ENCODE peak calls at places on chromosomes 12 and 14, in four cellular contexts. J is PC-3, E is MM.1S, G is neural progenitor cell. I is an unnamed sample. For H3K27me3, the result is how much of the 10 kb centered on the place peaks cover.

GRCh38 chr14:76696791-76697190 is 64.5 kb upstream of the VASH1 start:
- DNase-seq in J (peak), E (no peak), G (no peak), I (no peak)

GRCh38 chr14:77151918-77152588 is 10.5 kb upstream of the ZDHHC22 start:
- DNase-seq in J (peak), E (peak), G (no peak), I (no peak)

GRCh38 chr12:65631621-65632111 is 192.6 kb upstream of the HMGA2 start:
- DNase-seq in J (peak), E (no peak), G (no peak), I (peak)

GRCh38 chr14:95891742-95892141 is 15.1 kb downstream of the TUNAR start:
- DNase-seq in J (peak), E (no peak), G (no peak), I (no peak)

GRCh38 chr14:82447586-82447985 is 913.9 kb upstream of the SEL1L start:
- DNase-seq in J (no peak), E (no peak), G (peak), I (no peak)

GRCh38 chr14:70278281-70278680 is 81.2 kb downstream of the COX16 start:
- DNase-seq in J (no peak), E (no peak), G (peak), I (no peak)

GRCh38 chr12:59429766-59430165 is 166.1 kb upstream of the SLC16A7 start:
- DNase-seq in J (no peak), E (no peak), G (no peak), I (no peak)

GRCh38 chr12:106433055-106433454 is 75.5 kb downstream of the POLR3B start:
- DNase-seq in J (no peak), E (no peak), G (no peak), I (no peak)

GRCh38 chr14:26598081-26598671 is 343 bp upstream of the NOVA1 start:
- DNase-seq in J (peak), E (no peak), G (peak), I (peak)

GRCh38 chr14:78083837-78084236 is 86.3 kb upstream of the NRXN3 start:
- DNase-seq in J (no peak), E (no peak), G (no peak), I (no peak)

GRCh38 chr14:21860172-21860571 is 186.6 kb upstream of the OR4E1 start:
- DNase-seq in J (peak), E (peak), G (peak), I (no peak)

GRCh38 chr12:88036368-88036965 is 7.3 kb upstream of the C12orf50 start:
- DNase-seq in J (peak), E (no peak), G (no peak), I (peak)

GRCh38 chr12:95918194-95918993 is 24.0 kb downstream of the CCDC38 start:
- DNase-seq in J (peak), E (peak), G (peak), I (peak)

GRCh38 chr12:6792522-6793201 is 3.3 kb downstream of the CD4 start:
- DNase-seq in J (no peak), E (no peak), G (peak), I (no peak)

GRCh38 chr12:108879615-108880254 is at the start of gene DAO:
- DNase-seq in J (no peak), E (no peak), G (no peak), I (no peak)

GRCh38 chr14:36835145-36835544 is 173.5 kb downstream of the PAX9 start:
- DNase-seq in J (no peak), E (no peak), G (peak), I (no peak)

GRCh38 chr14:93045211-93045674 is 70.5 kb downstream of the ITPK1 start:
- DNase-seq in J (no peak), E (no peak), G (peak), I (no peak)

GRCh38 chr12:124774462-124775167 is 89.0 kb downstream of the SCARB1 start:
- DNase-seq in J (peak), E (peak), G (no peak), I (no peak)

GRCh38 chr14:34676516-34677211 is 37.7 kb downstream of the CFL2 start:
- DNase-seq in J (peak), E (no peak), G (no peak), I (no peak)

DNA sequence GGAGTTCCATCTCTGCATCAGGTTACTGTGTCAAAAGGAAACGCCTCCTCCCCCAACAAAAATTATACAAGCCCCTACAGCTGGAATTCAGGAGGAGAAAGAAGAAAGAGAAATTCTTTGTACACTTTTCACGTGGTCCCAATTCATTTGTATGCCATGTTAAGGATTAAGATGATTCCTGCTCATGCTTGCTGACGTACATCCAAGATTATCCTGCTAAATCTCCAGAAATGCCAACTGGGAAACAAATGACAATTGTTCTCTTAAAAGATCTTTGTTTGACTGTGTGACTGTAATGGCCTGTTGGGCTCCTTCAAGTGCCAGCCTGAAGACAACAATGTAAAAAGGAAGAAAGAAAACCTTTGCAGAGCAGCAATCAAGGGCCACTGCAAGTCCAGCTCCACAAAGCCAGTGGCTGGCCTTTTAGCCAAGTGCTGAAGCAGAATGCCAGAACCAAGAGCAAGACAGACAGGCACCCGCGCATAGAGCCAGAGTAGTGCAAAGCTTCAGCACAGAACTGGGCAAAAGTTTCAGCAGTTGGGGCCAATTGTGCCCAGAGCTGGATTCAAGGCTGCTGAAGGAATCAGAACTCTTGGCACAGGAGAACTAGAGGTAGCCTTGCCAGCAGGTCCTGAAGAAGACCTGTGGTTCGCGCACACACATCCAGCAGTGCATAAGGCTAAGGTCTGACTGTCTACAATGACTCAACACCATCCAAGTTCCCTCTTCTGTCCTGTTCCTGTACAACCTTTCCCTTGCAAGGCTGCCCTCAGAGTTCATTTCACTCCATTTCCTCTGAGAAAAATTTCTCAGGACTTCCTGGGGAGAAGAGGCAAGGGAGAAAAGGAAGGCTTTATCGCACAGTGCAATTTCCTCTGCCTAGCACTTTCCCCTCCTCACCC is 209.7 kb upstream of the BMP4 start:
- DNase-seq in J (peak), E (no peak), G (no peak), I (no peak)
- TF ChIP-seq EZH2phosphoT487 in J (no peak), E (no peak), G (no peak), I (no peak)

DNA sequence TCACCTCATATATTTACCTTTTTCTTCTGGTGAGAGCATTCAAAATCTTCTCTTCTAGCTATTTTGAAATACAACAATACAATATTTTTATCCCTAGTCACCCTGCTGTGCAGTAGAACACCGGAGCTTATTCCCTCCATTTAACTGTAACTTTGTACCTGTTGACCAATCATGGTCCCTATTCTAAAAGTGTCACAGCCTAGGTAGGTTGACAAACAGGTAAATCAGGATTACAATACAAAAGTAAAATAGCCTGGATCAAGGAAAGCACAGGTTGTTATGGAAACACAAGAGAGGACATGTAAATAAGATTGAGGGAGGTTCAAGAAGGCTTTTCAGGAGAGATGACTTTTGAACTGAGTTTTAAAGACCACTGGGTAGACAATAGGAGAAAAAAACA is 670.9 kb downstream of the DIO2 start:
- DNase-seq in J (peak), E (no peak), G (no peak), I (no peak)
- H3K27me3 ChIP-seq in J (under half), E (under half), G (under half), I (under half)

DNA sequence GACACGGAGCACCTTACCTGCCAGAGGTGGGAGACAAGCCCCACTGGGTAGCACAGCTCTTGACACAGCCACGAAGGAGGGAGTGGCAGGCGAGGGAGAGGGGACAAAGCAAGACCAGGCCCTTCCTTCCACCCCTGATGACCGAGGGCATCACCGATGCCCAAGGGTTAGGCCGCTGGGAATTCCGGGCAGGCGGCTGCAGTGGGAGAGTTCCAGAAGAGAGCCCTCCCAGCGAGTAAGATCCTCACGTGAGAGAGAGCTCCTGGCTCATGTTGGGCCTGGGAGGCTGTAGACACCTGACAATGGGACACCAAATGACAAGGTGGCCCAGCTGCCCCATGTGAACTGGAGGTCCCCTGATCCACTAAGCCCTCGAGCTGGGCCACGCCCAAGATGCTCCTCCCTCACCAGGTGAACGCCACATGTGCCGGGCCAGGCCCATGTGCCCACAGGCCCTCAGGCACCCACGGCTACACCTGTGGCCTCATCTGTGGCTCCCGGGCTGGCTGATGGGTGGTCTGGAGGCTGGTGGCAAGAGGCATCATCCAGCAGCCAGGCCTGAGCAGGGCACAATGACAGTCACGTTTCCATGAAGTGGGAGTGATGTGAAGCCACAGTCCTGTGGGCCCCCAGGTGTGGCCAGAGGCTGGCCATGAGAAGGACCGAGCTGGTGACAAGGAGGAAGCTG is 32.1 kb upstream of the C14orf180 start:
- DNase-seq in J (no peak), E (no peak), G (no peak), I (no peak)
- TF ChIP-seq EZH2phosphoT487 in J (no peak), E (no peak), G (no peak), I (no peak)

DNA sequence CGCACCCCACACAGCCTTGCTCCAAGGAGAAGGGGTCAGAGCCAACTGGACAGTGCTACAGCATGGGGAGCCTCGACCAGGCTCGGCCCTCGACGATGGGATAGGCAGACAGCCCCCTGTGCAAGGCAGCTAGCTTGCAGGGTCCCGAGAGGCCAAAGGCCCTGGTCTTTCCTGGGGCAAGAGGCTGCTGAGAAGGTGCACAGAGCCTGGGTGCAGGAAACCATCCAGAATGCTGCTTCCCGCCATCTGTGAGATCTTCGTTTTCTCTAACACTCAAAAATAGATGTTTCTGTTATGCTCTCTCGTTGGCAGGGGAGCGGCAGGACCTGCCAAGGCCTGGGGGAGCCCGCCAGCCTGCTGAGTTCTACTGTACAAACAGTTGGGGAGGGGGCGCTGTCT is 168.0 kb upstream of the RTL1 start:
- DNase-seq in J (no peak), E (no peak), G (no peak), I (peak)
- H3K27me3 ChIP-seq in J (under half), E (under half), G (under half), I (under half)

DNA sequence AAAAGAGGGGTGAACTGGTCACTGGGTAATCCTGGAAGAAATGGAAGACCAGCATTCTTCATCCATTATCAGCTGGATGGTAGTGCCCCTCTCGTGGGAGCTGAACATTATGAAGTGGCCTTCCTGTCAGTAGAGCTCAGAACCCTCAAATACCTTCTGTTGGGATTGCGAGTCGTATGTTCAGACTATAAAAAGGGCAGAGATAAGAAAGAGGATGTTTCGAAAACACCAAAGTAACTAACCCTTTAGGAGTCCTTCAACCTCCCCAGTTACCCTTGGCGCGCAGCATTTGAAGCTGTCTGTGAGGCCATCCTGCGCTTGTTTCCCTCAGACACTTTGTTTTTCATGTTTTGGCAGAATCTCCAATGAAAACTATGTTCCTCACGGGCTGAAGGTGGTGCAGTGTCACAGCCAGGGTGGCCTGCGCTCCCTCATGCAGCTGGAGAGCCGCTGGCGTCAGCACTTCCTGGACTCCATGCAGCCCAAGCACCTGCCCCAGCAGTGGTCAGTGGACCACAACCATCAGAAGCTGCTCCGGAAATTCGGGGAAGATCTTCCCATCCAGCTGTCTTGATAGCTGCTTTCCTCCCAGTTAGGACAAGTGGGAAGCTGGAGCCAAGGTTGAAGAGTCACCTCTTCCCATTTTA is 19.3 kb upstream of the GALNT16 start:
- DNase-seq in J (no peak), E (no peak), G (no peak), I (no peak)
- TF ChIP-seq EZH2phosphoT487 in J (no peak), E (no peak), G (no peak), I (no peak)

GRCh38 chr12:57735952-57736742 is 2.4 kb downstream of the AGAP2 start:
- DNase-seq in J (peak), E (no peak), G (peak), I (peak)
- H3K27me3 ChIP-seq in J (under half), E (under half), G (half or more), I (half or more)

GRCh38 chr14:99786423-99787051 is 6.7 kb upstream of the EML1 start:
- DNase-seq in J (no peak), E (no peak), G (no peak), I (no peak)

GRCh38 chr14:99781091-99781490 is 12.1 kb upstream of the EML1 start:
- DNase-seq in J (no peak), E (no peak), G (no peak), I (no peak)

GRCh38 chr14:99781853-99782610 is 11.2 kb upstream of the EML1 start:
- DNase-seq in J (no peak), E (no peak), G (no peak), I (no peak)

GRCh38 chr14:99780690-99781089 is 12.5 kb upstream of the EML1 start:
- DNase-seq in J (no peak), E (no peak), G (no peak), I (no peak)

GRCh38 chr14:99784508-99784907 is 8.7 kb upstream of the EML1 start:
- DNase-seq in J (no peak), E (no peak), G (no peak), I (peak)
- TF ChIP-seq EZH2phosphoT487 in J (no peak), E (no peak), G (no peak), I (peak)

GRCh38 chr12:49092816-49093406 is 1.7 kb downstream of the DHH start:
- DNase-seq in J (no peak), E (no peak), G (no peak), I (no peak)
- H3K27me3 ChIP-seq in J (under half), E (half or more), G (half or more), I (half or more)

DNA sequence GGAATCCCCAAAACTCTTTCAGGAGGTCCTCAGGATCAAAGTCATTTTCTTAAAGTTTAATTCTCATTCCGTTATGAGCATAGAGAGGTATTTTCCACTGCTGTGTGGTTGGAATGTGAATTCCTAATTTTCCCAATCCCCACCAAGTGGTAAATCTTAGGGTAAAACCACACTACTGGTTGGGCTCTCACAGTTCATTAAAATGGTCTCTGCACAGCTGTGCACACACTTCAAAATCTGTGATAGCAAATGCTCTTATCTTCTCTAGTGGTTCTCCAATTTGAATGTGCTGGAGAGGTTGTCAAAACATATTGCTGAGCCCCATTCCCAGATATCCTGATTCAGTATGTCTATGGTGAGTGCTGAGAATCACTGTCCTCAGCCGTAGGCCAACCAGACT is 189.1 kb downstream of the BMP4 start:
- DNase-seq in J (no peak), E (no peak), G (no peak), I (no peak)
- TF ChIP-seq EZH2phosphoT487 in J (no peak), E (no peak), G (no peak), I (no peak)

I was measured in hepatocyte.